ENCODE peak calls at places on chromosomes 3 and 15, in six cellular contexts. U is GM23248, O is globus pallidus, Z is left lung, E is GF-D8, H is M059J. G is an unnamed sample.

GRCh38 chr15:99163271-99164062 is 58.6 kb downstream of the SYNM start:
- DNase-seq in U (no peak), Z (no peak), H (peak; percentile 6), O (no peak), E (no peak), G (no peak)

GRCh38 chr3:132378048-132378762 is 39.1 kb upstream of the DNAJC13 start:
- DNase-seq in U (no peak), O (no peak), E (no peak), H (no peak), Z (no peak), G (no peak)

GRCh38 chr3:135982404-135982761 is 16.9 kb downstream of the PPP2R3A start:
- DNase-seq in E (no peak), H (peak; percentile 71), U (peak; percentile 54), O (no peak), Z (no peak), G (no peak)

GRCh38 chr3:170563712-170564423 is 22.0 kb downstream of the SLC7A14 start:
- DNase-seq in Z (no peak), U (peak; percentile 71), E (no peak), O (peak; percentile 37), H (peak; percentile 91), G (no peak)

GRCh38 chr3:147195896-147196295 is 210.4 kb downstream of the ZIC4 start:
- DNase-seq in H (no peak), U (peak; percentile 58), Z (no peak), O (no peak), E (no peak), G (no peak)

GRCh38 chr3:193970773-193971206 is 165.2 kb upstream of the HES1 start:
- DNase-seq in H (peak; percentile 44), Z (no peak), E (no peak), O (no peak), U (no peak), G (no peak)

GRCh38 chr15:70794596-70795310 is 31.4 kb upstream of the UACA start:
- DNase-seq in E (no peak), Z (no peak), H (peak; percentile 75), O (no peak), U (peak; percentile 63), G (no peak)

GRCh38 chr3:150697646-150698045 is 6.1 kb downstream of the ERICH6 start:
- DNase-seq in E (no peak), O (no peak), H (peak; percentile 58), U (peak; percentile 70), Z (no peak), G (no peak)

GRCh38 chr3:16122661-16123060 is 51.8 kb upstream of the GALNT15 start:
- DNase-seq in H (peak; percentile 60), O (no peak), E (no peak), Z (no peak), U (no peak), G (no peak)

GRCh38 chr3:41683666-41684350 is 278.1 kb downstream of the ULK4 start:
- DNase-seq in Z (no peak), O (no peak), U (peak; percentile 84), H (no peak), E (no peak), G (no peak)

GRCh38 chr3:156478931-156479330 is 76.0 kb downstream of the SSR3 start:
- DNase-seq in E (no peak), Z (no peak), H (no peak), O (no peak), U (no peak), G (no peak)

GRCh38 chr3:170076715-170077238 is 39.0 kb downstream of the GPR160 start:
- DNase-seq in E (no peak), O (no peak), Z (no peak), U (peak; percentile 59), H (peak; percentile 70), G (no peak)

GRCh38 chr3:191627064-191627463 is 166.1 kb downstream of the PYDC2 start:
- DNase-seq in U (no peak), O (peak; percentile 48), E (no peak), H (no peak), Z (no peak), G (no peak)

GRCh38 chr3:143843607-143844006 is 4.7 kb downstream of the SLC9A9 start:
- DNase-seq in O (no peak), Z (no peak), U (no peak), H (no peak), E (no peak), G (no peak)

GRCh38 chr3:168341192-168341816 is 245.6 kb upstream of the GOLIM4 start:
- DNase-seq in E (no peak), O (no peak), Z (no peak), U (peak; percentile 67), H (peak; percentile 4), G (no peak)

GRCh38 chr15:61318276-61318675 is 89.2 kb upstream of the RORA start:
- DNase-seq in U (no peak), E (no peak), O (no peak), Z (no peak), H (no peak), G (no peak)

GRCh38 chr3:119588112-119588511 is 8.8 kb downstream of the ADPRH start:
- DNase-seq in E (peak; percentile 4), U (peak; percentile 21), H (no peak), Z (peak; percentile 82), O (peak; percentile 40), G (no peak)

GRCh38 chr3:119681279-119681678 is 4.1 kb upstream of the COX17 start:
- DNase-seq in E (peak; percentile 26), H (peak; percentile 60), Z (no peak), O (no peak), U (peak; percentile 72), G (no peak)

GRCh38 chr3:127714866-127715265 is 42.1 kb downstream of the ABTB1 start:
- DNase-seq in O (no peak), E (no peak), Z (no peak), H (no peak), U (no peak), G (no peak)

GRCh38 chr15:35281515-35281914 is 196.4 kb upstream of the NANOGP8 start:
- DNase-seq in H (peak; percentile 73), E (no peak), U (peak; percentile 76), O (no peak), Z (no peak), G (no peak)